ENCODE peak calls at places on chromosome 16, in seven cellular contexts. Z is endothelial cell of umbilical vein, F is HCT116, O is A549, V is H1, T is breast epithelium, Q is esophagus squamous epithelium. P is an unnamed sample.

GRCh38 chr16:74437-75318 is 2.2 kb upstream of the RHBDF1 start:
- DNase-seq in Z (no peak), F (no peak), O (no peak), V (no peak), T (no peak), Q (no peak), P (no peak)

GRCh38 chr16:3983081-3983520 is 102.6 kb upstream of the CREBBP start:
- DNase-seq in Z (peak; percentile 72), F (peak; percentile 60), O (peak; percentile 81), V (peak; percentile 84), T (peak; percentile 65), Q (no peak), P (peak; percentile 88)

GRCh38 chr16:21263640-21264211 is 14.4 kb downstream of the CRYM start:
- DNase-seq in Z (no peak), F (no peak), O (peak; percentile 14), V (no peak), T (no peak), Q (no peak), P (no peak)

GRCh38 chr16:14456793-14457481 is 173.1 kb downstream of the PARN start:
- DNase-seq in Z (no peak), F (no peak), O (no peak), V (no peak), T (no peak), Q (no peak), P (no peak)

GRCh38 chr16:2687531-2688308 is 5.4 kb downstream of the KCTD5 start:
- DNase-seq in Z (no peak), F (no peak), O (no peak), V (no peak), T (no peak), Q (no peak), P (no peak)

GRCh38 chr16:15640966-15641365 is 2.0 kb downstream of the MARF1 start:
- DNase-seq in Z (no peak), F (no peak), O (no peak), V (no peak), T (no peak), Q (no peak), P (no peak)

GRCh38 chr16:2467301-2468141 is 3.6 kb upstream of the NTN3 start:
- DNase-seq in Z (peak; percentile 42), F (peak; percentile 41), O (peak; percentile 60), V (peak; percentile 85), T (peak; percentile 82), Q (no peak), P (peak; percentile 83)

GRCh38 chr16:24069036-24069590 is 187.0 kb upstream of the CACNG3 start:
- DNase-seq in Z (no peak), F (no peak), O (no peak), V (peak; percentile 28), T (no peak), Q (no peak), P (no peak)

GRCh38 chr16:48592839-48593429 is 17.0 kb downstream of the N4BP1 start:
- DNase-seq in Z (no peak), F (no peak), O (peak; percentile 51), V (no peak), T (no peak), Q (no peak), P (no peak)

GRCh38 chr16:4064950-4065352 is 51.3 kb downstream of the ADCY9 start:
- DNase-seq in Z (no peak), F (no peak), O (no peak), V (peak; percentile 14), T (no peak), Q (no peak), P (no peak)

GRCh38 chr16:50858376-50858775 is 116.5 kb downstream of the CYLD start:
- DNase-seq in Z (no peak), F (no peak), O (no peak), V (peak; percentile 39), T (no peak), Q (no peak), P (no peak)

GRCh38 chr16:72997141-72997542 is 50.8 kb downstream of the ZFHX3 start:
- DNase-seq in Z (no peak), F (no peak), O (no peak), V (no peak), T (peak; percentile 41), Q (no peak), P (no peak)

GRCh38 chr16:79899316-79900110 is 299.0 kb upstream of the MAF start:
- DNase-seq in Z (no peak), F (no peak), O (no peak), V (no peak), T (no peak), Q (no peak), P (no peak)

GRCh38 chr16:11298143-11298900 is 17.2 kb upstream of the PRM1 start:
- DNase-seq in Z (no peak), F (no peak), O (no peak), V (no peak), T (no peak), Q (no peak), P (no peak)

GRCh38 chr16:89330177-89330856 is 112.8 kb downstream of the ZNF778 start:
- DNase-seq in Z (peak; percentile 78), F (peak; percentile 92), O (peak; percentile 89), V (no peak), T (no peak), Q (no peak), P (no peak)

GRCh38 chr16:27232061-27232841 is 28.9 kb downstream of the KDM8 start:
- DNase-seq in Z (no peak), F (no peak), O (no peak), V (no peak), T (no peak), Q (no peak), P (no peak)

GRCh38 chr16:68490829-68491575 is 42.7 kb upstream of the SMPD3 start:
- DNase-seq in Z (no peak), F (peak; percentile 74), O (peak; percentile 27), V (no peak), T (peak; percentile 76), Q (no peak), P (no peak)

GRCh38 chr16:68629315-68629900 is 15.7 kb upstream of the CDH3 start:
- DNase-seq in Z (no peak), F (no peak), O (no peak), V (no peak), T (no peak), Q (no peak), P (no peak)

GRCh38 chr16:27980076-27980775 is 83.3 kb downstream of the GSG1L start:
- DNase-seq in Z (no peak), F (no peak), O (no peak), V (no peak), T (no peak), Q (no peak), P (no peak)

GRCh38 chr16:79751785-79752184 is 151.2 kb upstream of the MAF start:
- DNase-seq in Z (no peak), F (no peak), O (no peak), V (no peak), T (peak; percentile 69), Q (no peak), P (peak; percentile 72)

GRCh38 chr16:51474414-51475091 is 323.5 kb upstream of the SALL1 start:
- DNase-seq in Z (no peak), F (no peak), O (no peak), V (no peak), T (no peak), Q (no peak), P (no peak)

GRCh38 chr16:74279805-74280204 is 16.8 kb upstream of the PSMD7 start:
- DNase-seq in Z (no peak), F (no peak), O (no peak), V (no peak), T (no peak), Q (no peak), P (no peak)

GRCh38 chr16:11151156-11151904 is 104.7 kb downstream of the SOCS1 start:
- DNase-seq in Z (no peak), F (no peak), O (no peak), V (no peak), T (no peak), Q (no peak), P (no peak)

GRCh38 chr16:56625140-56625942 is at the start of gene MT1E:
- DNase-seq in Z (peak; percentile 54), F (peak; percentile 77), O (no peak), V (peak; percentile 66), T (peak; percentile 83), Q (no peak), P (peak; percentile 54)
- TF ChIP-seq POLR2A in Z (peak; percentile 99), F (peak; percentile 98), O (no peak), V (no peak), T (peak; percentile 80), Q (no peak), P (no peak)

GRCh38 chr16:87492721-87493554 is at the start of gene ZCCHC14:
- DNase-seq in Z (peak; percentile 99), F (peak; percentile 98), O (peak; percentile 98), V (peak; percentile 100), T (peak; percentile 99), Q (peak; percentile 88), P (peak; percentile 99)
- H3K4me1 ChIP-seq in Z (peaks cover 23% of the 10 kb centered on the region), F (peaks cover 30% of the 10 kb centered on the region), O (peaks cover 25% of the 10 kb centered on the region), V (peaks cover 17% of the 10 kb centered on the region), T (peaks cover 4% of the 10 kb centered on the region), Q (peaks cover 38% of the 10 kb centered on the region), P (peaks cover 37% of the 10 kb centered on the region)

GRCh38 chr16:19005561-19006445 is 22.1 kb downstream of the TMC7 start:
- DNase-seq in Z (peak; percentile 54), F (peak; percentile 78), O (peak; percentile 76), V (peak; percentile 54), T (no peak), Q (peak; percentile 20), P (no peak)
- TF ChIP-seq POLR2A in Z (no peak), F (no peak), O (no peak), V (no peak), T (no peak), Q (no peak), P (no peak)

DNA sequence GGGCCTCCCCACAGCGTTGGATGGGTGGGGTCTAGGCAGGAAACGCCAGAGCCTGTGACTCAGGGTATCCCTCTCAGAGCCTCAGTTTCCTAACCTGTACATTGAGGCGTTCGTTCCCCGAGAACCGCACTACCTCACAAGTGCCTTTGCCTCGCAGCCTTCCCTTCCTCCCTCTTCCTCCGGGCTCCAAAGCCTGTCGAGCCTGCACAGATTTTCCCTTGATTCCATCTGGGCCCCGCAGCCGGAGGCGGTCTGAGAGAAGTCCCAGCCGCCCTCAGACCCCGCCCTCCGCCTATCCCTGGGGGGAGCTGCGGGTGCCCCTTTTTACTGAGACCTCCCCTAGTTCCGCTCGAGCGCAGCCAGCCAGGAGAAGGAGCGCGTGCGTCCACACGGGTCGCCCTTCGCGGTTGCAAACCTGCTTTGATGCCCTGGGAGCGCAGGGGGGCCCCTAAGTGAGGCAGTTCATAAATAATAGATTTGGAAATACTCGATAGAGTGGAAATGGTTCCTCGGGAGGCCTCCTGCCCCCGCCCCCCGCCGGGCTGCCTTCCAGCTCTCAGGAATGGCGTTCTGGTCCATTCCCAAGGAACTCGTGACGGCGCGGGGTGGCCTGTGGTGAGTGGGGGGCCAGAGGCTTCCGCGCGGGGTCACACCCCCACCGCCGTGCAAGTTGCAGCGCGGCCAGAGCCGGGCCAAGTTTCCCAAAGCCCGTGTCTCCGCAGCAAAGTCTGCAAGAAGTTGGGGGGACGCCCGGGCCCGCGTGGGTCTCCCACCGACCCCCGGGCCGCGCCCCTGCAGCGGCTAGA is 672 bp downstream of the C16orf74 start:
- DNase-seq in Z (peak; percentile 33), F (no peak), O (no peak), V (peak; percentile 69), T (no peak), Q (no peak), P (peak; percentile 22)
- H3K4me1 ChIP-seq in Z (peaks cover 28% of the 10 kb centered on the region), F (peaks cover 71% of the 10 kb centered on the region), O (peaks cover 40% of the 10 kb centered on the region), V (peaks cover 39% of the 10 kb centered on the region), T (peaks cover 19% of the 10 kb centered on the region), Q (peaks cover 49% of the 10 kb centered on the region), P (peaks cover 8% of the 10 kb centered on the region)

P was measured in testis.